ENCODE peak calls at places on chromosomes 13 and 19, in eight cellular contexts. R is skeletal muscle cell; E is fibroblast of pulmonary artery; W is CD8-positive, alpha-beta T cell; J is HepG2; L is neuronal stem cell; D is brain microvascular endothelial cell; M is left lung. P is an unnamed sample.

GRCh38 chr13:113211774-113212173 is 2.4 kb downstream of the CUL4A start:
- DNase-seq in W (no peak), M (no peak), D (no peak), R (no peak), E (no peak), J (peak; percentile 51), L (no peak), P (no peak)

GRCh38 chr13:94261163-94261562 is 218.3 kb downstream of the DCT start:
- DNase-seq in E (no peak), J (no peak), R (no peak), M (no peak), L (no peak), D (no peak), W (no peak), P (no peak)

GRCh38 chr13:112165712-112166111 is 98.8 kb downstream of the SOX1 start:
- DNase-seq in E (no peak), J (no peak), R (no peak), W (no peak), D (no peak), L (no peak), M (no peak), P (no peak)

GRCh38 chr19:34494601-34495000 is 13.0 kb downstream of the WTIP start:
- DNase-seq in D (no peak), L (no peak), J (no peak), W (no peak), E (no peak), R (no peak), M (no peak), P (no peak)

GRCh38 chr13:58935689-58936088 is 1228.0 kb downstream of the DIAPH3 start:
- DNase-seq in R (no peak), J (no peak), M (no peak), E (no peak), D (no peak), W (no peak), L (no peak), P (no peak)

GRCh38 chr13:100525453-100526298 is 62.9 kb downstream of the GGACT start:
- DNase-seq in E (no peak), W (no peak), D (no peak), L (no peak), J (peak; percentile 59), R (no peak), M (no peak), P (no peak)

GRCh38 chr19:9130965-9131364 is 4.2 kb upstream of the OR7G3 start:
- DNase-seq in W (no peak), D (no peak), E (no peak), R (no peak), M (no peak), J (no peak), L (no peak), P (no peak)

GRCh38 chr13:98820744-98821371 is 68.4 kb upstream of the SLC15A1 start:
- DNase-seq in R (no peak), W (no peak), L (no peak), M (no peak), J (no peak), E (no peak), D (no peak), P (no peak)

GRCh38 chr19:13623686-13624405 is 117.6 kb upstream of the CACNA1A start:
- DNase-seq in D (no peak), E (no peak), R (no peak), W (no peak), J (no peak), L (no peak), M (no peak), P (no peak)

GRCh38 chr13:100128373-100128772 is 39.5 kb downstream of the PCCA start:
- DNase-seq in R (peak; percentile 25), M (no peak), L (no peak), W (no peak), E (peak; percentile 44), J (peak; percentile 24), D (peak; percentile 82), P (peak; percentile 78)

GRCh38 chr13:23799945-23800344 is 89.3 kb downstream of the MIPEP start:
- DNase-seq in J (no peak), D (peak; percentile 21), W (no peak), L (no peak), R (peak; percentile 55), E (no peak), M (no peak), P (peak; percentile 60)

GRCh38 chr19:19742773-19743172 is 9.9 kb upstream of the ZNF14 start:
- DNase-seq in R (no peak), W (no peak), L (no peak), J (no peak), M (no peak), D (no peak), E (no peak), P (no peak)
- H3K4me3 ChIP-seq in R (no peak overlapping the region), W (no peak overlapping the region), L (no peak overlapping the region), J (no peak overlapping the region), M (no peak overlapping the region), D (no peak overlapping the region), E (no peak overlapping the region), P (no peak overlapping the region)

GRCh38 chr19:30374791-30375650 is 2.8 kb downstream of the ZNF536 start:
- DNase-seq in L (no peak), R (no peak), D (no peak), J (no peak), W (no peak), E (no peak), M (no peak), P (no peak)
- H3K4me3 ChIP-seq in L (peak overlapping the region; percentile 24), R (peak overlapping the region; percentile 7), D (no peak overlapping the region), J (no peak overlapping the region), W (no peak overlapping the region), E (no peak overlapping the region), M (no peak overlapping the region), P (no peak overlapping the region)

DNA sequence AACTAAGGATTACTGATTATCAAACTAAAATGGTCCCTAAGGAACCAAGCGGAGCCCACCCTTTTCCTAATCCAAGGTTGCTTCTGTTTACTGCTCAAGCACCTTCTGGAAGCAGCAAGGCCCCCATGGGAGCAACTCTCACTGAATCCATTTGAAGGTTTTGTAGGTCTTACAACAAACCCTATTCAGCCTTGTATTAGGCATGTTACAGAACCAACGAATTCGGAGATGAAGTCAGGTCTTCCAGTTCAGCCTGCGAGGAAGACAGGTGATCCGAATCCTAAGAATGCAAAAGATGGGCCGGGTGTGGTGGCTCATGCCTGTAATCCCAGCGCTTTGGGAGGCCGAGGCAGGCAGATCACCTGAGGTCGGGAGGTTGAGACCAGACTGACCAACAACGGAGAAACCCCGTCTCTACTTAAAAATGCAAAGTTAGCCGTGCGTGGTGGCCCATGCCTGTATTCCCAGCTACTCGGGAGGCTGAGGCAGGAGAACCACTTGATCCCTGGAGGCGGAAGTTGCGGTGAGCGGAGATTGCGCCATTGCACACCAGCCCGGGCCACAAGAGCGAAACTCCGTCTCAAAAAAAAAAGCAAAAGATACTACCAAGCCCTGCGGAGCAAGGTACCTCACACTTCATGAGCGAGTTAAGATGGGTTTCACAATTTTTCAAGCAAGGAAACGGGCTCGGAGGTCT is 744 bp downstream of the ZAR1L start:
- DNase-seq in R (no peak), M (peak; percentile 74), L (no peak), D (no peak), J (no peak), E (no peak), W (no peak), P (no peak)
- H3K4me3 ChIP-seq in R (peak overlapping the region; percentile 85), M (peak overlapping the region; percentile 70), L (peak overlapping the region; percentile 86), D (peak overlapping the region; percentile 79), J (peak overlapping the region; percentile 72), E (no peak overlapping the region), W (peak overlapping the region; percentile 81), P (no peak overlapping the region)

GRCh38 chr19:48330012-48330681 is 4.8 kb downstream of the EMP3 start:
- DNase-seq in W (peak; percentile 90), D (no peak), J (no peak), E (no peak), M (peak; percentile 82), L (peak; percentile 79), R (no peak), P (peak; percentile 56)
- H3K4me3 ChIP-seq in W (peak overlapping the region; percentile 38), D (no peak overlapping the region), J (no peak overlapping the region), E (no peak overlapping the region), M (peak overlapping the region; percentile 42), L (peak overlapping the region; percentile 44), R (no peak overlapping the region), P (no peak overlapping the region)

GRCh38 chr19:18391509-18392075 is 5.6 kb downstream of the GDF15 start:
- DNase-seq in L (no peak), W (no peak), D (no peak), M (no peak), J (no peak), R (no peak), E (no peak), P (no peak)
- H3K4me3 ChIP-seq in L (no peak overlapping the region), W (no peak overlapping the region), D (no peak overlapping the region), M (no peak overlapping the region), J (no peak overlapping the region), R (no peak overlapping the region), E (no peak overlapping the region), P (no peak overlapping the region)

DNA sequence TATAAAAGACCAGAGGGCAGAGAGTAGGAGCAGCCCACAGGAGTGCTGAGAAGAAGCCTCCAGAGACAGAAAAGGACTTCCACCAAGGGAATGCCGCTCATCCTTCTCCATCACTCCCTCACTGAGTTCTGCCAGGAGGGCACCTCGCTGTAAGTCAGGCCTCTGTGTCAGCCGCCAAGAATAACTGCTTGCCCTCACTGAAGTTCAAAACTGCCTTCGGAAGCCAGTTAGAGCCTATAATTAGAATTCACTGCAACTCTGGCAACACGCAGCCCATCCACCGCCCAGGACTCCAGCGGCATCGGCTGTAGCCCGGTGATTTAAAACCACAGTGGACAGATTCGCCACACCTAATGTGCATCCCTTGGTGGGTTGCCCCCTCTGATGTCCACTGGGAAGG is 281.8 kb upstream of the ZNF507 start:
- DNase-seq in D (no peak), E (no peak), L (no peak), R (no peak), M (no peak), J (no peak), W (no peak), P (no peak)
- H3K4me3 ChIP-seq in D (no peak overlapping the region), E (no peak overlapping the region), L (no peak overlapping the region), R (no peak overlapping the region), M (no peak overlapping the region), J (no peak overlapping the region), W (no peak overlapping the region), P (no peak overlapping the region)

GRCh38 chr19:1266818-1267440 is 2.2 kb upstream of the CIRBP start:
- DNase-seq in J (no peak), W (peak; percentile 50), L (no peak), M (no peak), E (peak; percentile 58), D (no peak), R (no peak), P (peak; percentile 42)
- H3K4me3 ChIP-seq in J (peak overlapping the region; percentile 67), W (peak overlapping the region; percentile 59), L (peak overlapping the region; percentile 47), M (peak overlapping the region; percentile 55), E (peak overlapping the region; percentile 49), D (peak overlapping the region; percentile 46), R (peak overlapping the region; percentile 56), P (peak overlapping the region; percentile 37)

P was measured in astrocyte of the spinal cord.